ENCODE peak calls at places on chromosomes 6 and 20, in nine cellular contexts. P is nephron progenitor cell; Z is GM13977; V is endodermal cell; C is cardiac muscle cell; M is keratinocyte; U is GM12878; L is CD4-positive, alpha-beta T cell; Y is A549. D is an unnamed sample.

GRCh38 chr6:32763417-32763816 is at the start of gene HLA-DQB2:
- DNase-seq in P (no peak), Z (peak; percentile 36), V (no peak), C (no peak), M (no peak), U (no peak), L (no peak), Y (no peak), D (no peak)

GRCh38 chr6:37367557-37367956 is 13.8 kb downstream of the RNF8 start:
- DNase-seq in P (no peak), Z (no peak), V (no peak), C (no peak), M (no peak), U (no peak), L (no peak), Y (no peak), D (no peak)

GRCh38 chr6:143176090-143177021 is 115.7 kb downstream of the AIG1 start:
- DNase-seq in P (no peak), Z (no peak), V (peak; percentile 74), C (peak; percentile 91), M (peak; percentile 50), U (no peak), L (no peak), Y (no peak), D (no peak)

GRCh38 chr6:140921366-140922226 is 1211.1 kb upstream of the GJE1 start:
- DNase-seq in P (peak; percentile 9), Z (peak; percentile 12), V (peak; percentile 55), C (peak; percentile 87), M (peak; percentile 28), U (no peak), L (no peak), Y (peak; percentile 9), D (no peak)

GRCh38 chr6:32941412-32941784 is 570 bp upstream of the HLA-DMB start:
- DNase-seq in P (peak; percentile 13), Z (peak; percentile 53), V (no peak), C (no peak), M (no peak), U (peak; percentile 95), L (peak; percentile 21), Y (no peak), D (no peak)

GRCh38 chr6:15500901-15501805 is 161.7 kb downstream of the DTNBP1 start:
- DNase-seq in P (peak; percentile 20), Z (no peak), V (no peak), C (peak; percentile 30), M (no peak), U (no peak), L (no peak), Y (no peak), D (no peak)

GRCh38 chr6:70857387-70858077 is 99.3 kb downstream of the B3GAT2 start:
- DNase-seq in P (no peak), Z (peak; percentile 55), V (no peak), C (no peak), M (no peak), U (peak; percentile 66), L (no peak), Y (no peak), D (no peak)

GRCh38 chr20:51132286-51132810 is 109.4 kb upstream of the KCNG1 start:
- DNase-seq in P (no peak), Z (no peak), V (peak; percentile 35), C (peak; percentile 27), M (no peak), U (no peak), L (no peak), Y (no peak), D (no peak)

GRCh38 chr20:53679597-53680309 is 86.1 kb upstream of the ZNF217 start:
- DNase-seq in P (no peak), Z (no peak), V (peak; percentile 57), C (no peak), M (no peak), U (no peak), L (no peak), Y (no peak), D (no peak)

GRCh38 chr6:107523054-107523791 is 33.3 kb downstream of the SOBP start:
- DNase-seq in P (no peak), Z (no peak), V (no peak), C (no peak), M (no peak), U (no peak), L (no peak), Y (no peak), D (no peak)

GRCh38 chr20:63521602-63522001 is 1.0 kb downstream of the PPDPF start:
- DNase-seq in P (no peak), Z (no peak), V (peak; percentile 76), C (peak; percentile 21), M (no peak), U (no peak), L (no peak), Y (no peak), D (no peak)

GRCh38 chr6:150766201-150766997 is 99.1 kb upstream of the MTHFD1L start:
- DNase-seq in P (no peak), Z (no peak), V (no peak), C (peak; percentile 52), M (no peak), U (no peak), L (no peak), Y (no peak), D (peak; percentile 24)

GRCh38 chr6:72245565-72245964 is 359.2 kb downstream of the RIMS1 start:
- DNase-seq in P (no peak), Z (no peak), V (peak; percentile 64), C (no peak), M (no peak), U (no peak), L (no peak), Y (no peak), D (no peak)

GRCh38 chr6:16982827-16983226 is 119.0 kb upstream of the STMND1 start:
- DNase-seq in P (no peak), Z (peak; percentile 7), V (no peak), C (peak; percentile 70), M (no peak), U (peak; percentile 27), L (no peak), Y (no peak), D (no peak)

DNA sequence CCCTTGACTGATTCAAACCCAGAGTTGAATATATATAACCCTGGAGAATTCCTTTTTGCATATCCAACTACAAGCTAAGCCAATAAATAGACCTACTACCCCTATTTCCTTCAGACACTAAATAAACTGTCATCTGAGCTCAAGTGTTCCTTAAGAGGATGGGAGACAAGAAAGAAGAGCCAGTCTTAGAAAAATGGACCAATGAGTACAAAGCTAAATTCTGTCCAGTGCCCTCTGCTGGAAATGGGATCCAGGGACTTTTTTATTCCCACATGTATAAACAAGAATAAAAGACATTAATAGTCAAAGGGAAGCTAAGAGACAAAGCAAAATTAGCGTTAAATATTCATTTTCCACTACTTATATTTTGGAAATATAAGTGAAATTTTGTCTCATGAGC is 4.8 kb downstream of the PPP1R10 start:
- DNase-seq in P (no peak), Z (no peak), V (no peak), C (peak; percentile 48), M (no peak), U (no peak), L (no peak), Y (no peak), D (no peak)
- TF ChIP-seq CTCF in P (no peak), Z (no peak), V (peak; percentile 49), C (peak; percentile 45), M (peak; percentile 30), U (no peak), L (no peak), Y (no peak), D (no peak)

GRCh38 chr6:96470296-96470695 is 51.3 kb upstream of the UFL1 start:
- DNase-seq in P (no peak), Z (no peak), V (no peak), C (no peak), M (no peak), U (no peak), L (no peak), Y (no peak), D (no peak)

GRCh38 chr6:96467814-96468213 is 53.8 kb upstream of the UFL1 start:
- DNase-seq in P (no peak), Z (no peak), V (no peak), C (no peak), M (no peak), U (no peak), L (no peak), Y (no peak), D (no peak)

GRCh38 chr6:96468281-96468680 is 53.3 kb upstream of the UFL1 start:
- DNase-seq in P (no peak), Z (no peak), V (no peak), C (no peak), M (no peak), U (no peak), L (no peak), Y (no peak), D (no peak)

GRCh38 chr6:96469312-96469711 is 52.3 kb upstream of the UFL1 start:
- DNase-seq in P (no peak), Z (no peak), V (no peak), C (no peak), M (no peak), U (no peak), L (no peak), Y (no peak), D (no peak)

DNA sequence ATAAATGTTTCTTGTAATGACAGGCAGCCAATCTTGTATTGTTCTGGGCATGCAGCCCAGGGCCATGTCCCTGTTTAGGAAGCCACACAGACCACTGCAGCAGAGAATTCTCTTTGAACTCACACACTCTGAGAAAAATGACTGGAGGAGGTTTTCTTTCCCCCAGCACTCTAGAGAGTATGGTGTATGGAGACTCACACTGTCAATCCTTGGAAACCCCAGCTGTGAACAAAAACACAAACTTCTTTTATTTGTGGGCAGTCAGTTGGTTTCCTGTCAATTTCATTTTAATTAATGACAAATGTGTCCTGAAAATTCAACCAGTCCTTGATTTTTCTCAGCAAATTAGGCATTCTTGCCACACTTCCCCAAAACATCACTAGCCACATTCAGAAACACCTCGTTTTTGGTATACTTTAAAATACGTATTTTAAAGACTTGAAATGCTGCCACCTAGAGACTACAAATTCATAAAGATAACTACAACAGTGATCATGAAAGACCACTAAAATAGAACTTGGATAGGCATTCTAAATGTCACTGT is 52.9 kb upstream of the UFL1 start:
- DNase-seq in P (no peak), Z (no peak), V (no peak), C (no peak), M (no peak), U (no peak), L (no peak), Y (no peak), D (peak; percentile 15)
- TF ChIP-seq CTCF in P (no peak), Z (peak; percentile 35), V (peak; percentile 61), C (no peak), M (no peak), U (no peak), L (peak; percentile 50), Y (peak; percentile 13), D (peak; percentile 13)

GRCh38 chr6:97958143-97958542 is 675.1 kb upstream of the MMS22L start:
- DNase-seq in P (no peak), Z (no peak), V (peak; percentile 79), C (no peak), M (peak; percentile 36), U (no peak), L (no peak), Y (no peak), D (no peak)
- TF ChIP-seq CTCF in P (no peak), Z (no peak), V (peak; percentile 36), C (no peak), M (peak; percentile 27), U (no peak), L (no peak), Y (no peak), D (no peak)

DNA sequence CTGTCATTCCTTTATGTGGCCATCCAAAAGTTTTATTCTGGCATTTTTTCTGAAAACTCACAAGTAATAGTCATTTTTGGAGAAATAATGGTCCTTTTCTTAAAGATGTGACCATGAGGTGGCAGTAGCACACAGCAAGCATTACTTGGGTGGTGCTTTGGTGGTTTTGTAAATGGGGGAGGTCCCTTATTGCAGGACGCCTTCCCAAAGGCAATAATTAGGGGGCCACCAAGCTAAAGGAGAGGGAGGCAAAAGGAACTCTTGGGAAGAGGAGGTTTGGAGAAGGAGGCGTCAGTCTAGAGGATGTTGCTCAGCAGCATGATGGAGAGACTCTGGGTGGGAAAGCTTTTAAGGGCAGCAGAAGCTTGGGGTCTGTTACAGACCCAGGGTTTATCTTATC is 422.6 kb upstream of the MMS22L start:
- DNase-seq in P (no peak), Z (no peak), V (peak; percentile 60), C (peak; percentile 3), M (no peak), U (no peak), L (no peak), Y (no peak), D (no peak)
- TF ChIP-seq CTCF in P (peak; percentile 43), Z (peak; percentile 39), V (peak; percentile 84), C (peak; percentile 14), M (peak; percentile 34), U (peak; percentile 37), L (no peak), Y (peak; percentile 31), D (no peak)